ENCODE peak calls at places on chromosomes 4 and X, in nine cellular contexts. T, X, B, K, I, Z, D, N and H are unnamed samples. For H3K4me1, the result is how much of the 10 kb centered on the place peaks cover.

GRCh38 chr4:85368932-85369331 is 106.0 kb upstream of the ARHGAP24 start:
- DNase-seq in T (no peak), X (no peak), B (no peak), K (no peak), I (no peak), Z (no peak), D (no peak), N (no peak), H (no peak)

GRCh38 chrX:139203681-139204575 is 326.6 kb upstream of the F9 start:
- DNase-seq in T (peak), X (no peak), B (no peak), K (peak), I (no peak), Z (peak), D (peak), N (no peak), H (no peak)

GRCh38 chr4:189021831-189022230 is 882.6 kb downstream of the TRIML1 start:
- DNase-seq in T (no peak), X (no peak), B (no peak), K (peak), I (peak), Z (no peak), D (peak), N (no peak), H (no peak)

GRCh38 chrX:102651968-102652744 is 873 bp downstream of the GPRASP1 start:
- DNase-seq in T (no peak), X (peak), B (peak), K (peak), I (peak), Z (no peak), D (peak), N (peak), H (no peak)

GRCh38 chr4:102219143-102219542 is 126.1 kb downstream of the SLC39A8 start:
- DNase-seq in T (no peak), X (no peak), B (no peak), K (no peak), I (no peak), Z (no peak), D (no peak), N (no peak), H (no peak)

GRCh38 chrX:140503714-140504351 is 1.0 kb downstream of the SOX3 start:
- DNase-seq in T (no peak), X (no peak), B (no peak), K (peak), I (peak), Z (no peak), D (peak), N (no peak), H (peak)

GRCh38 chrX:37905436-37906147 is 58.2 kb upstream of the DYNLT3 start:
- DNase-seq in T (peak), X (peak), B (no peak), K (peak), I (no peak), Z (no peak), D (peak), N (peak), H (peak)

GRCh38 chrX:22314692-22315091 is 42.0 kb downstream of the CBLL2 start:
- DNase-seq in T (no peak), X (peak), B (no peak), K (no peak), I (no peak), Z (no peak), D (no peak), N (no peak), H (peak)

GRCh38 chr4:79900182-79900581 is 172.8 kb downstream of the ANTXR2 start:
- DNase-seq in T (no peak), X (no peak), B (no peak), K (no peak), I (no peak), Z (no peak), D (no peak), N (no peak), H (no peak)

GRCh38 chr4:81330018-81330417 is 115.0 kb upstream of the PRKG2 start:
- DNase-seq in T (no peak), X (no peak), B (no peak), K (no peak), I (no peak), Z (no peak), D (no peak), N (no peak), H (no peak)

GRCh38 chr4:176841730-176842129 is 49.0 kb upstream of the VEGFC start:
- DNase-seq in T (no peak), X (no peak), B (no peak), K (no peak), I (no peak), Z (no peak), D (peak), N (no peak), H (no peak)

GRCh38 chr4:1378559-1379231 is 27.5 kb downstream of the NKX1-1 start:
- DNase-seq in T (peak), X (no peak), B (no peak), K (no peak), I (no peak), Z (no peak), D (no peak), N (no peak), H (no peak)

GRCh38 chrX:133337250-133337649 is 78.0 kb downstream of the GPC4 start:
- DNase-seq in T (no peak), X (peak), B (no peak), K (no peak), I (peak), Z (no peak), D (no peak), N (no peak), H (no peak)

GRCh38 chr4:80199947-80200346 is 2.6 kb downstream of the PRDM8 start:
- DNase-seq in T (no peak), X (no peak), B (no peak), K (no peak), I (no peak), Z (no peak), D (no peak), N (no peak), H (no peak)

GRCh38 chr4:84971319-84971932 is 4.9 kb upstream of the WDFY3 start:
- DNase-seq in T (no peak), X (no peak), B (no peak), K (peak), I (no peak), Z (peak), D (peak), N (peak), H (peak)

GRCh38 chrX:38347136-38347535 is 5.3 kb upstream of the OTC start:
- DNase-seq in T (no peak), X (no peak), B (no peak), K (peak), I (peak), Z (no peak), D (peak), N (no peak), H (no peak)

GRCh38 chr4:185202984-185203379 is 818 bp downstream of the CFAP97 start:
- DNase-seq in T (no peak), X (no peak), B (peak), K (no peak), I (no peak), Z (no peak), D (no peak), N (no peak), H (no peak)

GRCh38 chrX:19912-20571 is 261.1 kb upstream of the PLCXD1 start:
- DNase-seq in T (no peak), X (no peak), B (no peak), K (peak), I (no peak), Z (no peak), D (no peak), N (no peak), H (peak)

GRCh38 chrX:24668111-24668510 is 21.0 kb upstream of the PCYT1B start:
- DNase-seq in T (no peak), X (no peak), B (no peak), K (no peak), I (no peak), Z (no peak), D (peak), N (no peak), H (no peak)

DNA sequence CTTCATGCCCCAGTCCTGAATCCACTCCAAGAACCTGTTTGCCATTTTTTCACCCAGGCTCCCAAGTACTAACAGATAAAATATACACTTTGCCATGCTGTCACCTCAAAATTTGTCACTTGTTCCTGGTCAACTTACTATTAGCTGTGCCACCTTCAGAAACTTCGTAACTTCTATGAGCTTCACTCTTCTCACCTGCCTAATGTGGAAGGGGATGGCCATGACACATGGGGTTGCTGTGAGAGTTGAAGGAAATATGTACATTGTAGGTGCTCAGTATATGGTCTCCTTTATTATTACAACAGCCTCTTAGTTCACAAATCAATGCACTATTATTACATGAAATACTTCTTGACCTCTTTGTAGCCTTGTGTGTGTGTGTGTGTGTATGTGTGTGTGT is 10.4 kb downstream of the TMSB4X start:
- DNase-seq in T (no peak), X (no peak), B (no peak), K (no peak), I (no peak), Z (no peak), D (no peak), N (no peak), H (no peak)
- H3K4me1 ChIP-seq in T (under half), X (under half), B (half or more), K (under half), I (under half), Z (under half), D (under half), N (under half), H (under half)

DNA sequence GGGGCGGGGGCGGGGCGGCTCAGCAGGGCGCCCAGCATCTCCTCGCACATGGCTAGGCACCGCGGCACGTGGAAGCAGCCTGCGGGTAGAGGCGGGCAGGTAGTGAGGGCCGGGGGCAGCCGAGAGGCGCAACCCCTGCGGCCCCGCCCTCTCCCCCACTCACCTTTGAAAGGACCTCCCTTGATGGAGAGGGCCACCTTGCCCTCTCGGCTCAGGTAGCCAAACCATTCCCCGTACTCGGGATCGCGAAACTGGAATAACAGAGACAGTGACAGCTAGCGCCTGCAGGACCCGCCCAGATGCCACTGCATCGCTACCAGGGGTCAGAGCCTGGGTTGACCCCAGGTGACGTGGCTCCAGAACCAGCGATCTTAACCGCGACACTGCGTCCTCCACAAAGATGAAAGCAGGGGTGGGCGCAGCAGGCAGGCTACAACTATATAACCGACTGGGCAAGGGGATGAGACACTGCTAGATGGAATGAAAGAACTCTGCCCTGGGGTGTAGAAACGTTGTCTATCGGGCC is 552 bp upstream of the NAA10 start:
- DNase-seq in T (peak), X (no peak), B (no peak), K (no peak), I (no peak), Z (no peak), D (no peak), N (no peak), H (no peak)
- H3K4me3 ChIP-seq in T (peak), X (peak), B (peak), K (no peak), I (no peak), Z (peak), D (peak), N (peak), H (peak)

GRCh38 chr4:25172964-25173917 is 13.0 kb upstream of the SEPSECS start:
- DNase-seq in T (no peak), X (peak), B (no peak), K (peak), I (peak), Z (no peak), D (peak), N (peak), H (peak)
- H3K27ac ChIP-seq in T (no peak), X (peak), B (no peak), K (peak), I (no peak), Z (no peak), D (no peak), N (peak), H (peak)

DNA sequence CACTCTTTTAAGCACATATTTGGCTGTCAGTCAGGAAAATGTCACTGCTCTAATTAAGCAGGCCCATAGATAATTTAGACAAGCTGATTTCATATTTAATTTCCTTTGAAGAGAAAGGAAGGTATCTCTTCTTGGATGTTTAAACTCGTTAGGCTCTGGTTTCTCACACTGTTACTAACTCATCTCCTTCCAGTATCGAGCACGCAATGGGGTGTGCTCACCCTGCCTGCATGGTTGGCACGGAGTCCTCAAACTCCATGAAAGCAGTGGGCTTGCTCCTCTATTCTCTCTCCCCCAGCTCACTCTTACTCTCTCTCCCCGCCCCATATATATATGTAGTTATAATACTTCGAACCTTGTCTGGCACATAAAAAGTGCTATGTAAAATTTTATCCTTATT is 76.9 kb downstream of the EGF start:
- DNase-seq in T (no peak), X (no peak), B (no peak), K (no peak), I (no peak), Z (no peak), D (no peak), N (no peak), H (no peak)
- H3K4me1 ChIP-seq in T (under half), X (under half), B (under half), K (under half), I (under half), Z (under half), D (under half), N (under half), H (under half)

GRCh38 chrX:47621851-47622250 is 2.2 kb upstream of the SYN1 start:
- DNase-seq in T (no peak), X (no peak), B (no peak), K (no peak), I (no peak), Z (no peak), D (no peak), N (no peak), H (no peak)

GRCh38 chrX:47614618-47615017 is 5.0 kb downstream of the SYN1 start:
- DNase-seq in T (no peak), X (no peak), B (no peak), K (no peak), I (no peak), Z (no peak), D (no peak), N (no peak), H (no peak)

GRCh38 chrX:47619486-47620302 is at the start of gene SYN1:
- DNase-seq in T (peak), X (peak), B (peak), K (peak), I (peak), Z (peak), D (peak), N (peak), H (peak)

GRCh38 chrX:47620303-47620685 is 637 bp upstream of the SYN1 start:
- DNase-seq in T (no peak), X (no peak), B (no peak), K (no peak), I (no peak), Z (no peak), D (no peak), N (no peak), H (no peak)

GRCh38 chrX:47618923-47619485 is 653 bp downstream of the SYN1 start:
- DNase-seq in T (no peak), X (no peak), B (no peak), K (no peak), I (no peak), Z (no peak), D (no peak), N (no peak), H (no peak)
- H3K4me3 ChIP-seq in T (peak), X (no peak), B (no peak), K (no peak), I (no peak), Z (no peak), D (no peak), N (peak), H (no peak)